ENCODE peak calls at places on chromosomes 11 and 22, in four cellular contexts. M, W, I and L are unnamed samples.

GRCh38 chr11:35321532-35322320 is 97.6 kb downstream of the SLC1A2 start:
- DNase-seq in M (no peak), W (no peak), I (no peak), L (no peak)

GRCh38 chr11:124865181-124865901 is at the start of gene ROBO3:
- DNase-seq in M (no peak), W (no peak), I (no peak), L (no peak)

GRCh38 chr11:79068356-79068755 is 372.5 kb downstream of the TENM4 start:
- DNase-seq in M (no peak), W (no peak), I (no peak), L (no peak)

GRCh38 chr11:121439759-121440158 is 12.4 kb upstream of the SORL1 start:
- DNase-seq in M (no peak), W (no peak), I (no peak), L (no peak)

GRCh38 chr11:84780689-84781293 is 846.4 kb downstream of the DLG2 start:
- DNase-seq in M (no peak), W (no peak), I (no peak), L (no peak)

GRCh38 chr22:42754658-42755057 is 34.0 kb upstream of the A4GALT start:
- DNase-seq in M (no peak), W (no peak), I (peak), L (no peak)

GRCh38 chr11:13205446-13205845 is 72.1 kb upstream of the BMAL1 start:
- DNase-seq in M (no peak), W (peak), I (no peak), L (no peak)

GRCh38 chr11:128892866-128893565 is 1.9 kb downstream of the KCNJ5 start:
- DNase-seq in M (no peak), W (no peak), I (no peak), L (no peak)

GRCh38 chr11:16009021-16009420 is 347.3 kb downstream of the SOX6 start:
- DNase-seq in M (no peak), W (no peak), I (no peak), L (no peak)

GRCh38 chr22:31241200-31241599 is 29.1 kb downstream of the LIMK2 start:
- DNase-seq in M (no peak), W (no peak), I (no peak), L (no peak)

GRCh38 chr22:24189249-24190158 is 8.2 kb downstream of the SUSD2 start:
- DNase-seq in M (peak), W (no peak), I (peak), L (peak)

GRCh38 chr11:113675003-113675471 is 31.1 kb downstream of the TMPRSS5 start:
- DNase-seq in M (no peak), W (peak), I (peak), L (no peak)

GRCh38 chr22:19488884-19489843 is 9.4 kb downstream of the CDC45 start:
- DNase-seq in M (no peak), W (no peak), I (peak), L (no peak)

GRCh38 chr22:28014141-28015055 is 95.3 kb upstream of the PITPNB start:
- DNase-seq in M (no peak), W (no peak), I (no peak), L (no peak)

GRCh38 chr22:26170795-26171194 is 1.5 kb downstream of the SEZ6L start:
- DNase-seq in M (no peak), W (no peak), I (peak), L (no peak)

GRCh38 chr11:44568706-44569473 is 3.4 kb downstream of the CD82 start:
- DNase-seq in M (no peak), W (peak), I (peak), L (peak)

GRCh38 chr22:45968751-45969413 is 8.1 kb downstream of the WNT7B start:
- DNase-seq in M (no peak), W (no peak), I (no peak), L (no peak)

GRCh38 chr11:126332221-126332711 is 23.2 kb upstream of the ST3GAL4 start:
- DNase-seq in M (no peak), W (no peak), I (no peak), L (no peak)

GRCh38 chr11:29452131-29452530 is 564.7 kb downstream of the KCNA4 start:
- DNase-seq in M (no peak), W (no peak), I (no peak), L (no peak)

GRCh38 chr11:133600876-133601275 is 68.6 kb upstream of the OPCML start:
- DNase-seq in M (no peak), W (no peak), I (no peak), L (no peak)

GRCh38 chr11:105265859-105266258 is 126.3 kb upstream of the CARD18 start:
- DNase-seq in M (no peak), W (no peak), I (no peak), L (no peak)

GRCh38 chr11:105269862-105270261 is 130.3 kb upstream of the CARD18 start:
- DNase-seq in M (no peak), W (no peak), I (no peak), L (no peak)

GRCh38 chr11:105273660-105274280 is 134.2 kb upstream of the CARD18 start:
- DNase-seq in M (no peak), W (no peak), I (no peak), L (no peak)

DNA sequence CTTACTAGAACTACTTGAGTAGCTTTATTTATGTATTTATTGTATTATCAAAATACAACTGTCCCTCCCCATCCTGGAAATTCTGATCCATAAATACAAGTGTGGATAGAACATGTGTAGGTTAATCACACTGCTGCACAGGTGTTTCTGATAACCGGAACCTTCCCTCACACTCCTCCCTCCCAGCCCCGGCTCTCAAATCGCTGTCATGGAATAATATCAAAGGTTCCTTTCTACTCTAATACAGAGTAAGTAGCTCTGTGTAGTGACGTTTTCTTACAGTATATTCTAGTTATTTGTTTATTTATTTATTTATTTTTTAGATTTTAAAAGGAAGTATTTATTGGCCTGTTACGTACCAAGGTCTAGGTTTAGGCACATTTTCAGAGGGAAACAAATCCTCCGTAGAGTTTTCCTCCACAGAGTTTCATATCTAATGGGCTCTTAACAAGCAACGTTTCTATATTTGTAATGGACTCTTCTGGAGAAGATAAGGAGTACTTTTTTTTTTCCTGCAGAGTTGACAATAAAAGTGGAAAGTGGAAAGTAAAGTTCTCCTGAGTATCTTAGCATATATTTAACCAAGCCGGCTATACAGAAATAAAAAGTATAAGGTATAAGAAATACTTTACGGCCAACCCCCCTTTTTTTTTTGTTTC is 129.0 kb upstream of the CARD18 start:
- DNase-seq in M (no peak), W (no peak), I (no peak), L (no peak)
- TF ChIP-seq POLR2AphosphoS5 in M (no peak), W (no peak), I (no peak), L (no peak)

GRCh38 chr11:64998690-64999431 is 2.1 kb upstream of the BATF2 start:
- DNase-seq in M (no peak), W (no peak), I (peak), L (no peak)

GRCh38 chr11:65008016-65008415 is 5.9 kb upstream of the ARL2 start:
- DNase-seq in M (no peak), W (no peak), I (no peak), L (no peak)

GRCh38 chr11:64999478-64999877 is 2.7 kb upstream of the BATF2 start:
- DNase-seq in M (no peak), W (no peak), I (no peak), L (no peak)

GRCh38 chr11:64998141-64998540 is 1.4 kb upstream of the BATF2 start:
- DNase-seq in M (no peak), W (no peak), I (peak), L (no peak)

DNA sequence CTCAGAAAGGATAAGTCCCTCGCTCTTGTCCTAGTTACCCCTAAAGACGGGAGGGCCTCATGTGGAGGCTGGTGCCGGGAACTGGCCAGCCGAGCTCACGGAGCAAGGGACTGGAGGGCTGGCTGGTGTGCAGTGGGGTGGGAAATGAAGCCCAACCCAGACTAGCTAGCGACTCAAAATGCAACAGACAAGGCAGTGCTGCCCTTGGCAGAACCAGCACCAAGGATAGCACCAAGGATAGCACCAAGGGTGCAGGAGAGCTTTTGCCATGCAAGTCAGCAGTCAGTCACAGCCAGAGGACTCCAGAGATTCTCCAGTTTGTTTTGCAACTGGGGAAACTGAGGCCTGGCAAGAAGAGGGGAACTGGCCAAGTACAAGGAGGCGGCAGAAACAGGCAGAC is 6.5 kb upstream of the BATF2 start:
- DNase-seq in M (no peak), W (no peak), I (no peak), L (no peak)
- TF ChIP-seq SPI1 in M (no peak), W (no peak), I (no peak), L (no peak)

DNA sequence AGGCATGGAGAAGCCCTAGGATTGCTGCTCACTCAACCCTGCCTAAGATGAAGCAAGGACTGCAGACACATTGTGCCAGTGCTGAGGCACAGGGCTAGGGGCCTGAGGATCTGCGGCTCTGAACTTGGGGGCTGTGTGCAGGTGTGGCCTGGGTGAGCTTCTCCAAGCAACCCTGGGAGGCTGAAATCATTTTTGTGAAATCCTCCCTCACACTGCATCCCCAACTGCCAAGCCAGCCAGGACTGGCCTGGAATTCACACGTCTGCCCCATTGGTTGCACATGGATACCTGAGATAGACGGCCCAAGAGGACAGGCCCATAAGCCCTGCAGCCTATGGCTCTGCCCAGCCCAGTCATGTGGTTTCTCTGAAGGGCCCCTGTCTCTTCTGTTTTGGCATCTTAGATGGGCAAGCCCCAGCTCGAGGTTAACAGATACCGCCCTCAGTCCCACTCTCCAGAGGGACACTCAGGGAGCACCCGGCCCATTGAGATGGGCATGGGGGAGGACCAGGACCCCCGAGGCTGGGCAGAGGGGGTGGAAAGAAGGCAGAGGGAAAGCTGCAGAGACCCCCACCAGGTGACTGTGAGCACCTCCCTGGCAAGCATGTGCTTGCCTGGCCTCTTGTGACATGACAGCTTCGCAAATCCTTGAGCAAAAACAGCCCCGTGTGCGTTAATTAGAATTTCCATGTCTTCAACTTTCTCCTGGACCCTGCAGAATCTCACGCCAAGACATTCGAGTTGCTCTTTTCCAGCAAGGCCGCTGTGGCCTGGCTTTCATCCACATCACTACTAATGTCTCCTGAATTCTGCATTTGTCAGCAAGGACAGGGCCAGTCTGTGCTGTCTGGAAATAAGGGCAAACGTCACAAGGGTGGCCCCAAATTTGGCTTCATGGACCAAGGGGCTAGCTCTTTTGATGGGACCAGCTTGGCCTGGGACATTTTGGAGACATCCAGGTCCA is 33.8 kb downstream of the KCNQ1OT1 start:
- DNase-seq in M (no peak), W (no peak), I (no peak), L (no peak)
- TF ChIP-seq POLR2AphosphoS5 in M (no peak), W (no peak), I (no peak), L (no peak)

DNA sequence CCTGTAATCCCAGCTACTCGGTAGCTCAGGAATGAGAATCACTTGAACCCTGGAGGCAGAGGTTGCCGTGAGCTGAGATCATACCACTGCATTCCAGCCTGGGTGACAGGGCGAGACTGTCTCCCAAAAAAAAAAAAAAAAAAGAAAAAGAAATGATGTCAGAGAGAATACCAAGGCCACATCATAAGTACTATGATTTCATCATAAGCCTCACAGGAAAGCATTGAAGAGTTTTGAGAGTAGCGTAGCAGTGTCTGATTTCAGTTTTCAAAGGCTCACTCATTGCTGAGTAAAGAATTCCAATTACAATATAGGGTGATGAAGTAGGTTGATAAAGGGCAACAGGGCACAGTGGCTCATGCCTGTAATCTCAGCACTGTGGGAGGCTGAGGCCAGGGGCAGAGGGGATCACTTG is 88.8 kb downstream of the MRTFA start:
- DNase-seq in M (no peak), W (no peak), I (no peak), L (no peak)
- TF ChIP-seq SPI1 in M (no peak), W (no peak), I (no peak), L (no peak)

GRCh38 chr11:8810331-8811301 is 100.4 kb upstream of the AKIP1 start:
- DNase-seq in M (peak), W (no peak), I (peak), L (no peak)

GRCh38 chr11:8814209-8814922 is 96.6 kb upstream of the AKIP1 start:
- DNase-seq in M (no peak), W (no peak), I (no peak), L (peak)

GRCh38 chr11:8813658-8814057 is 97.3 kb upstream of the AKIP1 start:
- DNase-seq in M (peak), W (no peak), I (peak), L (peak)

GRCh38 chr11:8811571-8811970 is 99.4 kb upstream of the AKIP1 start:
- DNase-seq in M (no peak), W (no peak), I (no peak), L (no peak)

GRCh38 chr11:8812438-8812837 is 98.6 kb upstream of the AKIP1 start:
- DNase-seq in M (no peak), W (no peak), I (no peak), L (peak)
- TF ChIP-seq POLR2AphosphoS5 in M (no peak), W (no peak), I (no peak), L (peak)

GRCh38 chr11:9569588-9570164 is 3.8 kb upstream of the WEE1 start:
- DNase-seq in M (no peak), W (no peak), I (no peak), L (no peak)
- TF ChIP-seq SPI1 in M (no peak), W (no peak), I (no peak), L (no peak)